ENCODE peak calls at places on chromosomes 1 and 21, in eight cellular contexts. K is heart right ventricle; N is fibroblast of lung; L is Peyer's patch; A is PC-3; M is testis; Z is substantia nigra; G is CD8-positive, alpha-beta memory T cell. J is an unnamed sample.

GRCh38 chr1:192929606-192930005 is 120.8 kb downstream of the RGS2 start:
- DNase-seq in K (no peak), N (no peak), L (no peak), A (no peak), M (no peak), Z (no peak), G (no peak), J (no peak)

GRCh38 chr21:37220433-37220980 is 46.6 kb downstream of the VPS26C start:
- DNase-seq in K (no peak), N (peak; percentile 64), L (no peak), A (no peak), M (peak; percentile 46), Z (no peak), G (peak; percentile 24), J (no peak)

GRCh38 chr1:32891241-32891570 is 4.9 kb downstream of the HPCA start:
- DNase-seq in K (no peak), N (no peak), L (no peak), A (no peak), M (no peak), Z (no peak), G (no peak), J (no peak)

GRCh38 chr1:1619917-1620361 is 4.6 kb downstream of the MIB2 start:
- DNase-seq in K (peak; percentile 55), N (no peak), L (no peak), A (peak; percentile 41), M (no peak), Z (no peak), G (no peak), J (no peak)

GRCh38 chr1:100065969-100066227 is 66.8 kb downstream of the SASS6 start:
- DNase-seq in K (no peak), N (no peak), L (no peak), A (no peak), M (no peak), Z (no peak), G (no peak), J (no peak)

GRCh38 chr1:107787299-107787698 is 177.7 kb downstream of the VAV3 start:
- DNase-seq in K (no peak), N (no peak), L (no peak), A (no peak), M (no peak), Z (no peak), G (no peak), J (no peak)

GRCh38 chr1:100229681-100230443 is 19.8 kb downstream of the DBT start:
- DNase-seq in K (no peak), N (no peak), L (no peak), A (no peak), M (no peak), Z (no peak), G (no peak), J (no peak)

GRCh38 chr1:31336687-31337467 is 36.0 kb downstream of the FABP3 start:
- DNase-seq in K (no peak), N (peak; percentile 8), L (no peak), A (no peak), M (peak; percentile 20), Z (no peak), G (no peak), J (no peak)

GRCh38 chr1:203361843-203362524 is 11.1 kb upstream of the FMOD start:
- DNase-seq in K (no peak), N (peak; percentile 46), L (no peak), A (peak; percentile 32), M (no peak), Z (no peak), G (no peak), J (no peak)

GRCh38 chr1:28078680-28079626 is 9.5 kb downstream of the EYA3 start:
- DNase-seq in K (no peak), N (peak; percentile 27), L (no peak), A (peak; percentile 36), M (no peak), Z (no peak), G (no peak), J (no peak)

GRCh38 chr1:245485996-245486395 is 331.2 kb downstream of the KIF26B start:
- DNase-seq in K (no peak), N (peak; percentile 37), L (no peak), A (no peak), M (no peak), Z (no peak), G (no peak), J (no peak)

GRCh38 chr1:109759513-109760334 is 4.0 kb downstream of the EPS8L3 start:
- DNase-seq in K (no peak), N (no peak), L (peak; percentile 47), A (no peak), M (peak; percentile 66), Z (no peak), G (no peak), J (no peak)

GRCh38 chr1:202750024-202750423 is 39.8 kb upstream of the SYT2 start:
- DNase-seq in K (no peak), N (no peak), L (no peak), A (no peak), M (no peak), Z (no peak), G (no peak), J (no peak)

GRCh38 chr1:81186271-81186670 is 614.5 kb upstream of the ADGRL2 start:
- DNase-seq in K (no peak), N (no peak), L (no peak), A (no peak), M (no peak), Z (no peak), G (no peak), J (no peak)

GRCh38 chr1:77994117-77994516 is 10.6 kb upstream of the DNAJB4 start:
- DNase-seq in K (no peak), N (peak; percentile 73), L (no peak), A (no peak), M (no peak), Z (no peak), G (no peak), J (no peak)

GRCh38 chr1:231931846-231932454 is 305.4 kb downstream of the DISC1 start:
- DNase-seq in K (no peak), N (no peak), L (no peak), A (peak; percentile 67), M (peak; percentile 48), Z (no peak), G (no peak), J (no peak)

GRCh38 chr1:234486858-234487830 is 8.2 kb upstream of the TARBP1 start:
- DNase-seq in K (no peak), N (peak; percentile 90), L (no peak), A (peak; percentile 71), M (no peak), Z (no peak), G (no peak), J (peak; percentile 46)

GRCh38 chr1:916173-917075 is 7.3 kb upstream of the SAMD11 start:
- DNase-seq in K (peak; percentile 6), N (no peak), L (no peak), A (no peak), M (peak; percentile 61), Z (no peak), G (no peak), J (no peak)

GRCh38 chr1:42014823-42015222 is 96.1 kb upstream of the HIVEP3 start:
- DNase-seq in K (no peak), N (no peak), L (no peak), A (no peak), M (no peak), Z (no peak), G (no peak), J (no peak)

GRCh38 chr1:109272021-109272799 is 10.7 kb downstream of the PSRC1 start:
- DNase-seq in K (peak; percentile 56), N (no peak), L (no peak), A (no peak), M (no peak), Z (no peak), G (no peak), J (no peak)

GRCh38 chr1:150010388-150011115 is at the start of gene OTUD7B:
- DNase-seq in K (peak; percentile 89), N (peak; percentile 87), L (peak; percentile 92), A (peak; percentile 94), M (peak; percentile 89), Z (peak; percentile 63), G (peak; percentile 57), J (peak; percentile 78)

GRCh38 chr1:156086256-156086662 is 4.0 kb upstream of the MEX3A start:
- DNase-seq in K (no peak), N (peak; percentile 36), L (no peak), A (peak; percentile 60), M (peak; percentile 46), Z (no peak), G (no peak), J (no peak)

GRCh38 chr1:156090138-156090821 is 8.0 kb upstream of the MEX3A start:
- DNase-seq in K (no peak), N (no peak), L (no peak), A (no peak), M (peak; percentile 26), Z (no peak), G (no peak), J (no peak)

GRCh38 chr1:156091610-156092009 is 9.3 kb upstream of the MEX3A start:
- DNase-seq in K (no peak), N (no peak), L (no peak), A (no peak), M (no peak), Z (no peak), G (no peak), J (no peak)

GRCh38 chr1:156090822-156091188 is 8.5 kb upstream of the MEX3A start:
- DNase-seq in K (peak; percentile 87), N (peak; percentile 78), L (peak; percentile 92), A (peak; percentile 97), M (peak; percentile 92), Z (peak; percentile 26), G (peak; percentile 84), J (peak; percentile 18)

GRCh38 chr1:156089704-156090103 is 7.4 kb upstream of the MEX3A start:
- DNase-seq in K (no peak), N (no peak), L (no peak), A (no peak), M (no peak), Z (no peak), G (no peak), J (no peak)
- H3K27ac ChIP-seq in K (peak overlapping the region; percentile 69), N (no peak overlapping the region), L (no peak overlapping the region), A (no peak overlapping the region), M (no peak overlapping the region), Z (no peak overlapping the region), G (no peak overlapping the region), J (no peak overlapping the region)

GRCh38 chr21:44964381-44964780 is 24.6 kb downstream of the SLX9 start:
- DNase-seq in K (peak; percentile 14), N (no peak), L (no peak), A (no peak), M (no peak), Z (no peak), G (no peak), J (no peak)
- H3K27ac ChIP-seq in K (no peak overlapping the region), N (no peak overlapping the region), L (no peak overlapping the region), A (no peak overlapping the region), M (no peak overlapping the region), Z (no peak overlapping the region), G (no peak overlapping the region), J (no peak overlapping the region)

GRCh38 chr1:40394456-40395172 is 21.1 kb downstream of the SMAP2 start:
- DNase-seq in K (no peak), N (no peak), L (no peak), A (no peak), M (no peak), Z (no peak), G (no peak), J (no peak)
- H3K27ac ChIP-seq in K (peak overlapping the region; percentile 99), N (no peak overlapping the region), L (peak overlapping the region; percentile 51), A (no peak overlapping the region), M (peak overlapping the region; percentile 52), Z (peak overlapping the region; percentile 56), G (peak overlapping the region; percentile 19), J (peak overlapping the region; percentile 63)

DNA sequence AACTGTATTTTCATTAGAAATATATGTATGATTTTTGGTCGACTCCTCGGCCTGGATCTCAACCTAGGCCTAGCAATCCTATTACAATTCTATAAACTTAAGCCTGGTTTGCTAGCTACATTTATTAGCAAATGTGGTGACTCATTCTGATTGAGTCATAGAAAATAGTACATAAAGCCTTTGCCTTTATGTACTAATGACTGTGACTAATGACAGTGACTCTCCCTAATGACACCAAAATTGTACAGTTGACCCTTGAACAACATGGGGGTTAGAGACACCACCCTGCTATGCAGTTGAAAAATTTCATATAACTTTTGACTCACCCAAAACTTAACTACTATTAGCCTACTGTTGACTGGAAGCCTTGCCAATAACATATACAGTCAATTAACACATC is 78.9 kb downstream of the CLEC20A start:
- DNase-seq in K (no peak), N (peak; percentile 93), L (no peak), A (peak; percentile 96), M (no peak), Z (no peak), G (no peak), J (no peak)
- H3K27ac ChIP-seq in K (no peak overlapping the region), N (no peak overlapping the region), L (no peak overlapping the region), A (peak overlapping the region; percentile 81), M (no peak overlapping the region), Z (no peak overlapping the region), G (no peak overlapping the region), J (no peak overlapping the region)

J was measured in caudate nucleus.